ENCODE peak calls at places on chromosomes 11 and 22, in four cellular contexts. Q is AG04450, I is sigmoid colon, T is HepG2. H is an unnamed sample.

GRCh38 chr11:128551641-128552335 is 35.6 kb downstream of the ETS1 start:
- DNase-seq in T (no peak), I (no peak), Q (no peak), H (no peak)

GRCh38 chr11:85844439-85845051 is 10.6 kb upstream of the CCDC83 start:
- DNase-seq in T (no peak), Q (no peak), I (no peak), H (no peak)

GRCh38 chr11:95991101-95991500 is 67.2 kb upstream of the MTMR2 start:
- DNase-seq in I (no peak), T (no peak), Q (no peak), H (peak; percentile 48)

GRCh38 chr22:27207907-27208306 is 550.5 kb downstream of the MIAT start:
- DNase-seq in I (no peak), Q (no peak), T (no peak), H (peak; percentile 19)

GRCh38 chr11:35058318-35058717 is 80.7 kb upstream of the CD44 start:
- DNase-seq in Q (no peak), I (no peak), T (no peak), H (no peak)

GRCh38 chr11:33912405-33913361 is 20.8 kb upstream of the LMO2 start:
- DNase-seq in T (no peak), I (no peak), Q (peak; percentile 59), H (no peak)

GRCh38 chr11:13294178-13294577 is 16.6 kb downstream of the BMAL1 start:
- DNase-seq in I (no peak), T (no peak), Q (no peak), H (no peak)

GRCh38 chr11:100851129-100851528 is 164.0 kb downstream of the ARHGAP42 start:
- DNase-seq in Q (no peak), I (no peak), T (no peak), H (no peak)

GRCh38 chr22:50056214-50056972 is 1.7 kb downstream of the TTLL8 start:
- DNase-seq in I (no peak), T (no peak), Q (no peak), H (no peak)

GRCh38 chr11:104899226-104899625 is 966 bp upstream of the CASP12 start:
- DNase-seq in T (no peak), I (no peak), Q (no peak), H (no peak)

GRCh38 chr11:65927904-65928397 is 8.7 kb downstream of the DRAP1 start:
- DNase-seq in Q (no peak), T (no peak), I (no peak), H (peak; percentile 41)

GRCh38 chr11:44728085-44728410 is 1.3 kb downstream of the TSPAN18 start:
- DNase-seq in Q (no peak), T (no peak), I (no peak), H (no peak)
- TF ChIP-seq CTCF in Q (no peak), T (no peak), I (no peak), H (no peak)

GRCh38 chr22:39528080-39528661 is 4.4 kb downstream of the RPS19BP1 start:
- DNase-seq in Q (no peak), T (no peak), I (no peak), H (no peak)
- H3K4me3 ChIP-seq in Q (no peak overlapping the region), T (no peak overlapping the region), I (no peak overlapping the region), H (no peak overlapping the region)

DNA sequence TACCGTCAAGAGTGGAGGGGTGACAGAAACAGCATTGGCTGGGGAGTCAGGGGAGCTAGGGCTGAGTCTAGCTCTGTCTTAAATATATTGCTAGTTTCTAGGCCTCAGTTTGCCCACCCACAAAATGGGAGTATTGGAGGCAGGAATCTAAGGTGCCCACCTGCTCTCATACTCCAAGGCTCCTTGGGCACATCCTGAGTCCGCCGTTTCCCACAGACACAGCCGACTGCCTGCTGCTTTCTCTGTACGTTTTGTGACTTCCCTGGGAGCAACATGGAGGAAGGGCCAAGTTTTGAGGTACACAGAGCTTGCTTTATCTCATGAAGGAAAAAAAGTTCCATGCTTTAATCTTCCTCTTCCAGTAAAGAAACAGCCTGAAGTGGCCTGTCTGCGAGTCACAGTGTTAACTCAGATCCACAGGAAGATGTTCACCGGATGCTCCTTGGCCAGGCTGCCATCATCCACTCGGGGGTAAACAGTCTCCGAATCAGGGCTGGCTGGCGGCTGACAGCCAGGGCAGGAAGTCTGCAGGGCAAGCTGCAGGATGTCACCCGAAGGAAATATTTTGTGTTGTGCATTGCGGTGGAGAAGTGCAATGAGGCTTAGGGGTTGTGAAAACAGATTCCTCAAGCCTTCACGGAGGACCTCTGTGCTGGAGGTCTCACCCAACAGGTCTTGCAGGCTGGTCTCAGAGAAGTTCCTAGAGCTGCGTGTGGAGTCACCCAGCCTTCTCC is 11.1 kb upstream of the CERK start:
- DNase-seq in I (peak; percentile 88), T (no peak), Q (no peak), H (no peak)
- H3K27ac ChIP-seq in I (peak overlapping the region; percentile 61), T (no peak overlapping the region), Q (peak overlapping the region; percentile 47), H (no peak overlapping the region)

GRCh38 chr22:32674925-32675825 is 126.3 kb upstream of the TIMP3 start:
- DNase-seq in I (no peak), Q (no peak), T (no peak), H (no peak)
- TF ChIP-seq CTCF in I (no peak), Q (peak; percentile 48), T (no peak), H (no peak)

GRCh38 chr22:17436382-17436951 is 67.2 kb downstream of the CECR2 start:
- DNase-seq in T (no peak), I (no peak), Q (no peak), H (no peak)

GRCh38 chr22:17434856-17435255 is 65.6 kb downstream of the CECR2 start:
- DNase-seq in I (no peak), T (no peak), Q (no peak), H (no peak)

GRCh38 chr22:17441326-17441725 is 72.1 kb downstream of the CECR2 start:
- DNase-seq in T (no peak), I (no peak), Q (no peak), H (no peak)

GRCh38 chr22:17435375-17435774 is 66.1 kb downstream of the CECR2 start:
- DNase-seq in T (no peak), I (no peak), Q (no peak), H (no peak)

GRCh38 chr22:17436981-17437410 is 67.7 kb downstream of the CECR2 start:
- DNase-seq in Q (no peak), I (no peak), T (no peak), H (no peak)
- H3K4me3 ChIP-seq in Q (no peak overlapping the region), I (no peak overlapping the region), T (no peak overlapping the region), H (no peak overlapping the region)

GRCh38 chr22:44328762-44329161 is 16.0 kb upstream of the SHISAL1 start:
- DNase-seq in I (peak; percentile 58), T (no peak), Q (no peak), H (no peak)

GRCh38 chr22:44325718-44326548 is 13.2 kb upstream of the SHISAL1 start:
- DNase-seq in I (no peak), Q (no peak), T (no peak), H (no peak)

GRCh38 chr22:44329179-44329796 is 16.5 kb upstream of the SHISAL1 start:
- DNase-seq in Q (no peak), T (no peak), I (peak; percentile 64), H (no peak)

GRCh38 chr22:44328326-44328725 is 15.6 kb upstream of the SHISAL1 start:
- DNase-seq in Q (no peak), I (no peak), T (no peak), H (no peak)

GRCh38 chr22:44326549-44326881 is 13.8 kb upstream of the SHISAL1 start:
- DNase-seq in T (no peak), Q (no peak), I (no peak), H (no peak)
- H3K27ac ChIP-seq in T (no peak overlapping the region), Q (peak overlapping the region; percentile 11), I (peak overlapping the region; percentile 69), H (no peak overlapping the region)

GRCh38 chr22:23376256-23376655 is 195.9 kb downstream of the BCR start:
- DNase-seq in T (peak; percentile 18), Q (no peak), I (no peak), H (peak; percentile 20)
- TF ChIP-seq CTCF in T (peak; percentile 64), Q (peak; percentile 27), I (no peak), H (no peak)

GRCh38 chr11:61004841-61005240 is 33.4 kb downstream of the CD6 start:
- DNase-seq in Q (no peak), T (no peak), I (no peak), H (no peak)
- H3K4me3 ChIP-seq in Q (no peak overlapping the region), T (no peak overlapping the region), I (no peak overlapping the region), H (no peak overlapping the region)